ENCODE peak calls at places on chromosomes 5 and 9, in ten cellular contexts. Y is stomach, Z is upper lobe of right lung, A is ovary, X is pancreas, L is H1, K is thoracic aorta, G is small intestine, T is hepatocyte, J is lung. O is an unnamed sample. For H3K9me3 and H3K4me1, the result is how much of the 10 kb centered on the place peaks cover.

GRCh38 chr5:60945760-60946253 is 802 bp downstream of the NDUFAF2 start:
- DNase-seq in A (peak), Y (peak), X (peak), J (peak), K (no peak), L (no peak), T (no peak), G (peak), Z (no peak), O (peak)

GRCh38 chr9:124340219-124341069 is 74.8 kb downstream of the PSMB7 start:
- DNase-seq in K (no peak), Y (no peak), A (no peak), T (no peak), J (no peak), Z (no peak), G (no peak), X (no peak), L (no peak), O (peak)

GRCh38 chr5:137206030-137206715 is 293.0 kb downstream of the SPOCK1 start:
- DNase-seq in Y (peak), A (no peak), J (peak), T (peak), X (no peak), G (no peak), L (no peak), Z (peak), K (no peak), O (no peak)

GRCh38 chr5:162243651-162244050 is 176.1 kb downstream of the GABRG2 start:
- DNase-seq in Z (no peak), K (no peak), J (no peak), Y (no peak), L (no peak), A (no peak), T (no peak), X (no peak), G (no peak), O (no peak)

GRCh38 chr9:87556039-87556438 is 58.4 kb downstream of the DAPK1 start:
- DNase-seq in Y (no peak), G (peak), K (no peak), Z (no peak), A (no peak), T (no peak), X (no peak), L (no peak), J (no peak), O (no peak)

GRCh38 chr9:77935974-77936373 is 95.6 kb downstream of the GNAQ start:
- DNase-seq in Z (no peak), T (no peak), J (no peak), X (no peak), Y (no peak), K (no peak), G (no peak), A (no peak), L (no peak), O (no peak)

GRCh38 chr5:122149691-122150090 is 20.3 kb downstream of the ZNF474 start:
- DNase-seq in K (no peak), L (no peak), X (no peak), Z (no peak), A (no peak), Y (no peak), T (no peak), G (no peak), J (no peak), O (no peak)

GRCh38 chr9:21542780-21543179 is 60.7 kb upstream of the IFNE start:
- DNase-seq in A (no peak), J (no peak), G (no peak), L (no peak), X (no peak), Y (no peak), Z (no peak), T (no peak), K (no peak), O (no peak)

GRCh38 chr9:72537671-72538070 is 16.3 kb downstream of the TMC1 start:
- DNase-seq in L (no peak), J (no peak), G (no peak), K (no peak), A (no peak), Y (no peak), Z (no peak), T (no peak), X (no peak), O (no peak)

GRCh38 chr5:3348576-3349535 is 246.8 kb upstream of the IRX1 start:
- DNase-seq in T (no peak), A (no peak), Z (no peak), X (no peak), J (no peak), K (no peak), L (no peak), Y (peak), G (no peak), O (no peak)

GRCh38 chr5:166957763-166958162 is 1333.7 kb upstream of the WWC1 start:
- DNase-seq in X (no peak), J (no peak), Y (no peak), K (no peak), L (no peak), G (no peak), A (no peak), T (no peak), Z (no peak), O (no peak)

GRCh38 chr5:143142596-143143435 is 260.7 kb downstream of the NR3C1 start:
- DNase-seq in A (peak), G (no peak), Z (no peak), T (peak), J (no peak), L (no peak), K (peak), X (no peak), Y (peak), O (no peak)

GRCh38 chr9:92763721-92764380 is 782 bp downstream of the BICD2 start:
- DNase-seq in G (no peak), K (no peak), L (no peak), A (peak), T (peak), Y (no peak), X (peak), J (no peak), Z (peak), O (no peak)

GRCh38 chr5:143218563-143219170 is 184.8 kb downstream of the NR3C1 start:
- DNase-seq in Z (no peak), Y (no peak), T (no peak), L (no peak), K (no peak), A (no peak), G (peak), X (no peak), J (no peak), O (no peak)

GRCh38 chr9:83281306-83282255 is 218.6 kb upstream of the RASEF start:
- DNase-seq in Z (no peak), J (peak), K (no peak), L (no peak), Y (no peak), T (peak), X (peak), G (no peak), A (no peak), O (peak)

GRCh38 chr9:69996947-69997346 is 46.7 kb upstream of the MAMDC2 start:
- DNase-seq in G (peak), Y (no peak), J (peak), K (no peak), L (no peak), X (no peak), T (peak), Z (no peak), A (no peak), O (peak)

GRCh38 chr9:120486347-120486746 is 93.6 kb downstream of the CDK5RAP2 start:
- DNase-seq in X (no peak), T (no peak), K (no peak), Z (no peak), J (no peak), Y (peak), G (no peak), A (no peak), L (no peak), O (no peak)

GRCh38 chr5:150113047-150113744 is 26.8 kb upstream of the CSF1R start:
- DNase-seq in G (no peak), L (no peak), Z (peak), J (peak), A (peak), T (peak), K (no peak), X (no peak), Y (peak), O (no peak)

GRCh38 chr5:127358274-127358673 is 67.7 kb downstream of the MEGF10 start:
- DNase-seq in A (no peak), Z (no peak), T (no peak), G (no peak), J (no peak), Y (no peak), X (no peak), K (no peak), L (no peak), O (no peak)

GRCh38 chr5:77627869-77628674 is 10.4 kb downstream of the OTP start:
- DNase-seq in T (no peak), Y (no peak), K (no peak), L (no peak), X (no peak), J (no peak), Z (no peak), A (no peak), G (no peak), O (no peak)

GRCh38 chr5:115455241-115455640 is 89.3 kb downstream of the FEM1C start:
- DNase-seq in A (no peak), T (peak), J (no peak), Y (no peak), G (peak), X (no peak), L (no peak), K (no peak), Z (no peak), O (no peak)

GRCh38 chr9:109538346-109538745 is 40.2 kb upstream of the PTPN3 start:
- DNase-seq in Y (no peak), K (no peak), J (no peak), A (no peak), Z (no peak), T (no peak), G (no peak), L (no peak), X (no peak), O (no peak)

GRCh38 chr5:54440456-54440893 is 15.0 kb upstream of the HSPB3 start:
- DNase-seq in Z (no peak), Y (no peak), A (no peak), X (no peak), G (no peak), J (no peak), L (no peak), K (no peak), T (no peak), O (no peak)

GRCh38 chr9:89605181-89606048 is 603 bp downstream of the GADD45G start:
- DNase-seq in G (peak), X (peak), K (peak), J (peak), A (peak), L (no peak), T (peak), Z (peak), Y (peak), O (peak)

GRCh38 chr9:33229359-33230120 is 10.4 kb upstream of the SPINK4 start:
- DNase-seq in Y (peak), T (peak), K (no peak), J (peak), L (no peak), X (peak), G (peak), A (no peak), Z (peak), O (no peak)

GRCh38 chr9:111730937-111731567 is 63.7 kb downstream of the SHOC1 start:
- DNase-seq in A (no peak), G (peak), T (peak), L (no peak), X (no peak), K (no peak), Y (no peak), J (peak), Z (no peak), O (no peak)

GRCh38 chr5:103473725-103474124 is 88.9 kb downstream of the NUDT12 start:
- DNase-seq in Y (no peak), J (no peak), T (no peak), K (no peak), L (no peak), A (no peak), X (no peak), G (no peak), Z (no peak), O (no peak)

GRCh38 chr9:72786948-72787347 is 165.9 kb downstream of the ALDH1A1 start:
- DNase-seq in T (no peak), L (no peak), J (no peak), X (no peak), K (no peak), Y (no peak), G (peak), Z (no peak), A (no peak), O (no peak)

GRCh38 chr5:163489055-163489744 is 16.2 kb upstream of the MAT2B start:
- DNase-seq in Y (no peak), L (no peak), T (no peak), Z (no peak), J (no peak), G (peak), A (no peak), X (no peak), K (no peak), O (no peak)

GRCh38 chr5:43304520-43304919 is 8.7 kb downstream of the HMGCS1 start:
- DNase-seq in L (no peak), A (no peak), T (no peak), X (no peak), K (no peak), G (no peak), J (no peak), Z (no peak), Y (no peak), O (no peak)

GRCh38 chr5:154086123-154086522 is 47.4 kb downstream of the MFAP3 start:
- DNase-seq in X (no peak), J (no peak), L (no peak), Y (no peak), Z (no peak), A (no peak), T (no peak), K (no peak), G (no peak), O (no peak)

GRCh38 chr5:158807947-158808346 is 291.8 kb downstream of the EBF1 start:
- DNase-seq in L (no peak), K (no peak), Y (no peak), X (no peak), A (no peak), Z (no peak), T (no peak), J (no peak), G (no peak), O (no peak)

GRCh38 chr5:131406997-131407638 is 143.3 kb downstream of the CDC42SE2 start:
- DNase-seq in L (no peak), A (no peak), G (peak), Z (no peak), Y (peak), J (no peak), T (no peak), X (no peak), K (no peak), O (no peak)

GRCh38 chr5:143025971-143026370 is 255.8 kb downstream of the ARHGAP26 start:
- DNase-seq in Y (no peak), T (no peak), J (no peak), X (no peak), L (no peak), G (no peak), K (no peak), Z (no peak), A (no peak), O (no peak)

GRCh38 chr5:157476699-157477408 is 16.8 kb downstream of the NIPAL4 start:
- DNase-seq in K (no peak), X (no peak), T (peak), J (no peak), Y (peak), G (peak), L (no peak), Z (no peak), A (no peak), O (peak)

GRCh38 chr5:108818613-108819272 is 71.0 kb downstream of the FER start:
- DNase-seq in G (peak), T (no peak), Y (no peak), X (no peak), K (no peak), A (no peak), L (no peak), Z (no peak), J (no peak), O (no peak)

DNA sequence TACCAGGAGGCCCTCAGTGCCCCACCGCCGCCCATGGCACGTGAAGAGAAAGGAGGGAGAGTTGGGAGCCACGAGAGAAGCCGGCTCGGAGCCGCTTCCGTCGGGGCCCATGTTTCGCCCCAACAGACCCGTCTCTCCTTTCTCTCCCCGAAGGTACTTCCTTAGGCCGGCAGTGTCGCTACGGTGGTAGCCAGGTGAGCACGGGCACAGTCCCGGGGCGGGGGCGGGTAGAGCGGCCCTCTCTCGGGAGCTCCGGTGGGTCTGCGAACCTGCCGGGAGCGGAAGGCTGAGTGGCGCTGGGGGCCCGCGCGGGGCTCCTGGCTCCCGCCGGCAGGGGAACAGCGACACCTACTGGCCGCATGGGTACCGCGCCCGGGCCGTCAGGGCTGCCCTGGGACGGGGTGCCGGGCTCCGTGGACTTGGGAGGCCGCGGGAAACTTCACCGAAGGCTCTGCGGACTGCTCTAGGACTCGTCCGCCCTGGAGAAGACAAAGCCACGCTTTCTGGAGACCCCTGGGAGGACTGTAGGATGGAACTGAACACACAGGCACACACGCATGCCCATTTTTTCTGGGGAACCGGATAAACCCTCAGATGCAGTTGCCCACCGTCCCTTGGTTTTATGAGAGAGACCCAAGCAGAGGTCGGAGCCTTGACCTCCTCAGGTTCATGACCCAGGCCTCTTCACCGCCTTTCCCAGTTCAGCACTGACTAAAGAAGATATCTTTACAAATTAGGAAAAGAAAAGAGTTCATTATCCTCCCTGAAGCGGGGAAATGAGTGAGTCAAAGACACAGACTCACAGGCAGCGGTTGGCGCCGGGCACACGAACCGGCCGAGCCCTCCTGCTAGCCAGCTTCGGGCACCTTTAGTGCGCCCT is 202.5 kb downstream of the MEF2C start:
- DNase-seq in Y (peak), Z (peak), A (peak), T (peak), J (peak), L (no peak), G (peak), X (peak), K (no peak), O (peak)
- H3K9me3 ChIP-seq in Y (under half), Z (under half), A (under half), T (under half), J (under half), L (under half), G (under half), X (under half), K (under half), O (under half)

DNA sequence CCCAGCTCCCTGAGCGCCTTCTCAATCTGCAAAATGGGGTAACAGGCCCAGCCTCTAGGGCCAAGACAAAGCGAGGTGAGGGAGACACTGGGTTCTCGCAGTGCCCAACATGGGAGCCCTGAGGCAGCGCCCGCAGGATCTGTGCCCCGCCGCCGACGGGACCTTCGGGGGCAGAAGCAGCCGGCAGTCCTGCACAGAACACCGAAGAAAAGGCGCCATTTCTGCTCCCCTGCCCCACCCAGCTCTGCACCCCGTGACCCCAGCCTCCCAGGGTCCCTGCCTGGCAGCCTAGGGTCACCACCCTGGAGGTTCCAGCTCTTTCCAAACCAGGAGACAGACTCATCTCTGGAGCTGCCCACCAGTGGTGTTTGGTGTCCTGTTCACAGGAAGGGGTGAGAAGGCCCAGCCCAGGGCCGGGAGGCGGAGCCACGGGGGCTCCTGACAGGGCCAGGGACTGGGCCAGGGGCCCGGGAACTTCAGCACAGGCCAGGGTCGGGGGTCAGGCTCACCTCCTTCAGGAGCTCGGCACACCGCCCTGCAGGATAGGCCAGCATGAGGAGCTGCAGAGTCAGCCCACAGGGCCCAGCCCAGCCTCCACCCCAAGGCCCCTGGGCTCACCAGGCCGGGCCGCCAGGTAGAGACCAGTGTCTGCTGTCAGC is 3.3 kb downstream of the LCN8 start:
- DNase-seq in Y (no peak), G (no peak), T (no peak), K (no peak), X (no peak), A (no peak), Z (no peak), J (no peak), L (no peak), O (no peak)
- H3K27ac ChIP-seq in Y (no peak), G (no peak), T (no peak), K (no peak), X (no peak), A (no peak), Z (no peak), J (no peak), L (no peak), O (no peak)

GRCh38 chr9:131731237-131731995 is 8.5 kb downstream of the RAPGEF1 start:
- DNase-seq in G (peak), L (no peak), Z (no peak), A (no peak), K (no peak), J (no peak), T (no peak), Y (no peak), X (no peak), O (no peak)
- H3K4me1 ChIP-seq in G (under half), L (under half), Z (half or more), A (under half), K (half or more), J (under half), T (half or more), Y (half or more), X (under half), O (half or more)

DNA sequence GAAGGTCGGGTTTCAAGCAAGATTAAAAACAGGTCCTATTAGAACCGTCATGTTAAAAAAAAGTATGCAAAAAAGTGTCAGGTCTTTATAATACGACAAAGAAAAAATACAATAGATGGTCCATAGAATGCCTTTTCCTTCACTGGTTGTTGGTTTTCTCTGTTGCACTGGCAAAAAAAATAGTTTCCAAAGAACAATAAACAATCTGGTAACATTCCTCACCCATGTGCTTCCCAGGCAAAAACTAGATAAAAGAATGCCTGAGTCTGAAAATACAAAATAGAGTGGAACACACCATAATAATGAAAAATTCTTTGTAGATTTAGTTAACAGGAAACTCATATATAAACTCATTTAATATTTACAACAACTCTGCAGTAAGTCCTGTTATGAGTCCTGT is 590.0 kb upstream of the DMAC1 start:
- DNase-seq in Y (no peak), A (no peak), Z (no peak), J (no peak), G (no peak), K (no peak), T (no peak), L (no peak), X (no peak), O (no peak)
- H3K9me3 ChIP-seq in Y (under half), A (under half), Z (under half), J (under half), G (under half), K (under half), T (under half), L (under half), X (under half), O (under half)